ENCODE peak calls at places on chromosomes 3 and 15, in five cellular contexts. One of them, this sample, is unnamed.

GRCh38 chr3:71585891-71586809 is 2.6 kb upstream of the FOXP1 start:
- DNase-seq in GM12865: peak; percentile 29
- DNase-seq in GM06990: no peak
- DNase-seq in A172: peak; percentile 48
- DNase-seq in stimulated activated CD4-positive, alpha-beta T cell treated with anti-CD3 and anti-CD28 coated beads, Interleukin-4, amount 100 ng/mL, for 4 hours: no peak
- DNase-seq in this sample: peak; percentile 68

GRCh38 chr3:159604151-159604581 is 384.5 kb upstream of the IL12A start:
- DNase-seq in A172: peak; percentile 34
- DNase-seq in GM06990: no peak
- DNase-seq in GM12865: no peak
- DNase-seq in stimulated activated CD4-positive, alpha-beta T cell treated with anti-CD3 and anti-CD28 coated beads, Interleukin-4, amount 100 ng/mL, for 4 hours: no peak
- DNase-seq in this sample: no peak

GRCh38 chr3:72309626-72310025 is 524.7 kb upstream of the PROK2 start:
- DNase-seq in GM12865: no peak
- DNase-seq in A172: no peak
- DNase-seq in GM06990: no peak
- DNase-seq in stimulated activated CD4-positive, alpha-beta T cell treated with anti-CD3 and anti-CD28 coated beads, Interleukin-4, amount 100 ng/mL, for 4 hours: no peak
- DNase-seq in this sample: no peak

GRCh38 chr3:12895391-12896205 is 54.2 kb upstream of the RPL32 start:
- DNase-seq in A172: no peak
- DNase-seq in stimulated activated CD4-positive, alpha-beta T cell treated with anti-CD3 and anti-CD28 coated beads, Interleukin-4, amount 100 ng/mL, for 4 hours: no peak
- DNase-seq in GM12865: peak; percentile 14
- DNase-seq in GM06990: no peak
- DNase-seq in this sample: peak; percentile 56

GRCh38 chr3:16011376-16011775 is 163.1 kb upstream of the GALNT15 start:
- DNase-seq in GM06990: no peak
- DNase-seq in A172: no peak
- DNase-seq in stimulated activated CD4-positive, alpha-beta T cell treated with anti-CD3 and anti-CD28 coated beads, Interleukin-4, amount 100 ng/mL, for 4 hours: no peak
- DNase-seq in GM12865: no peak
- DNase-seq in this sample: no peak

GRCh38 chr15:60912984-60913697 is 316.0 kb downstream of the RORA start:
- DNase-seq in GM06990: no peak
- DNase-seq in A172: no peak
- DNase-seq in stimulated activated CD4-positive, alpha-beta T cell treated with anti-CD3 and anti-CD28 coated beads, Interleukin-4, amount 100 ng/mL, for 4 hours: no peak
- DNase-seq in GM12865: peak; percentile 26
- DNase-seq in this sample: no peak

GRCh38 chr3:98513136-98513535 is 9.6 kb downstream of the CLDND1 start:
- DNase-seq in stimulated activated CD4-positive, alpha-beta T cell treated with anti-CD3 and anti-CD28 coated beads, Interleukin-4, amount 100 ng/mL, for 4 hours: no peak
- DNase-seq in A172: peak; percentile 70
- DNase-seq in GM12865: no peak
- DNase-seq in GM06990: no peak
- DNase-seq in this sample: no peak

GRCh38 chr3:81218023-81218422 is 543.4 kb downstream of the GBE1 start:
- DNase-seq in A172: no peak
- DNase-seq in stimulated activated CD4-positive, alpha-beta T cell treated with anti-CD3 and anti-CD28 coated beads, Interleukin-4, amount 100 ng/mL, for 4 hours: no peak
- DNase-seq in GM06990: no peak
- DNase-seq in GM12865: no peak
- DNase-seq in this sample: peak; percentile 18

GRCh38 chr3:127168271-127168670 is 24.7 kb upstream of the PRR23E start:
- DNase-seq in stimulated activated CD4-positive, alpha-beta T cell treated with anti-CD3 and anti-CD28 coated beads, Interleukin-4, amount 100 ng/mL, for 4 hours: no peak
- DNase-seq in GM06990: no peak
- DNase-seq in GM12865: no peak
- DNase-seq in A172: no peak
- DNase-seq in this sample: peak; percentile 98

GRCh38 chr3:13688034-13688433 is 139.1 kb downstream of the FBLN2 start:
- DNase-seq in A172: no peak
- DNase-seq in GM12865: no peak
- DNase-seq in stimulated activated CD4-positive, alpha-beta T cell treated with anti-CD3 and anti-CD28 coated beads, Interleukin-4, amount 100 ng/mL, for 4 hours: no peak
- DNase-seq in GM06990: no peak
- DNase-seq in this sample: no peak

GRCh38 chr15:43347114-43347513 is 16.7 kb upstream of the LCMT2 start:
- DNase-seq in A172: no peak
- DNase-seq in stimulated activated CD4-positive, alpha-beta T cell treated with anti-CD3 and anti-CD28 coated beads, Interleukin-4, amount 100 ng/mL, for 4 hours: no peak
- DNase-seq in GM06990: no peak
- DNase-seq in GM12865: no peak
- DNase-seq in this sample: no peak

GRCh38 chr3:4835616-4836043 is 143.6 kb upstream of the BHLHE40 start:
- DNase-seq in GM12865: no peak
- DNase-seq in GM06990: no peak
- DNase-seq in A172: no peak
- DNase-seq in stimulated activated CD4-positive, alpha-beta T cell treated with anti-CD3 and anti-CD28 coated beads, Interleukin-4, amount 100 ng/mL, for 4 hours: peak; percentile 23
- DNase-seq in this sample: no peak

GRCh38 chr3:99188936-99189335 is 287.4 kb upstream of the DCBLD2 start:
- DNase-seq in GM12865: no peak
- DNase-seq in stimulated activated CD4-positive, alpha-beta T cell treated with anti-CD3 and anti-CD28 coated beads, Interleukin-4, amount 100 ng/mL, for 4 hours: no peak
- DNase-seq in GM06990: no peak
- DNase-seq in A172: no peak
- DNase-seq in this sample: no peak

GRCh38 chr3:129228891-129229585 is 20.4 kb upstream of the COPG1 start:
- DNase-seq in GM12865: no peak
- DNase-seq in stimulated activated CD4-positive, alpha-beta T cell treated with anti-CD3 and anti-CD28 coated beads, Interleukin-4, amount 100 ng/mL, for 4 hours: no peak
- DNase-seq in A172: peak; percentile 96
- DNase-seq in GM06990: no peak
- DNase-seq in this sample: no peak

GRCh38 chr15:48796930-48797329 is 13.9 kb downstream of the CEP152 start:
- DNase-seq in A172: no peak
- DNase-seq in stimulated activated CD4-positive, alpha-beta T cell treated with anti-CD3 and anti-CD28 coated beads, Interleukin-4, amount 100 ng/mL, for 4 hours: no peak
- DNase-seq in GM06990: peak; percentile 14
- DNase-seq in GM12865: peak; percentile 14
- DNase-seq in this sample: no peak

This sample was measured in G401.